ENCODE peak calls at places on chromosomes 3 and 15, in four cellular contexts. One of them, this sample, is unnamed.

GRCh38 chr3:160698806-160699205 is 21.8 kb downstream of the ARL14 start:
- DNase-seq in GM12878: no peak
- DNase-seq in K562: no peak
- DNase-seq in HepG2: no peak
- DNase-seq in this sample: no peak

GRCh38 chr3:183487046-183487445 is 58.6 kb upstream of the MCF2L2 start:
- DNase-seq in GM12878: no peak
- DNase-seq in K562: no peak
- DNase-seq in HepG2: no peak
- DNase-seq in this sample: no peak

GRCh38 chr3:106438916-106439315 is 570.1 kb upstream of the CBLB start:
- DNase-seq in GM12878: no peak
- DNase-seq in K562: no peak
- DNase-seq in HepG2: no peak
- DNase-seq in this sample: no peak

GRCh38 chr15:40847225-40847961 is 3.5 kb downstream of the SPINT1 start:
- DNase-seq in GM12878: peak
- DNase-seq in K562: peak
- DNase-seq in HepG2: peak
- DNase-seq in this sample: peak

GRCh38 chr3:17154941-17155340 is 270.2 kb downstream of the PLCL2 start:
- DNase-seq in GM12878: no peak
- DNase-seq in K562: no peak
- DNase-seq in HepG2: no peak
- DNase-seq in this sample: no peak

GRCh38 chr3:163671201-163671600 is 1407.1 kb downstream of the SI start:
- DNase-seq in GM12878: no peak
- DNase-seq in K562: no peak
- DNase-seq in HepG2: no peak
- DNase-seq in this sample: peak

GRCh38 chr15:74653426-74654082 is 37.9 kb downstream of the CLK3 start:
- DNase-seq in GM12878: no peak
- DNase-seq in K562: no peak
- DNase-seq in HepG2: no peak
- DNase-seq in this sample: no peak

GRCh38 chr3:31610700-31611275 is 78.1 kb downstream of the STT3B start:
- DNase-seq in GM12878: no peak
- DNase-seq in K562: peak
- DNase-seq in HepG2: peak
- DNase-seq in this sample: peak

GRCh38 chr15:77507911-77508310 is 87.2 kb downstream of the HMG20A start:
- DNase-seq in GM12878: no peak
- DNase-seq in K562: no peak
- DNase-seq in HepG2: peak
- DNase-seq in this sample: no peak

GRCh38 chr15:81161851-81162250 is 27.8 kb downstream of the CFAP161 start:
- DNase-seq in GM12878: no peak
- DNase-seq in K562: no peak
- DNase-seq in HepG2: no peak
- DNase-seq in this sample: no peak

GRCh38 chr3:171088984-171089754 is 62.6 kb upstream of the SLC2A2 start:
- DNase-seq in GM12878: no peak
- DNase-seq in K562: no peak
- DNase-seq in HepG2: peak
- DNase-seq in this sample: no peak

GRCh38 chr3:18007980-18008379 is 265.5 kb upstream of the TBC1D5 start:
- DNase-seq in GM12878: no peak
- DNase-seq in K562: no peak
- DNase-seq in HepG2: no peak
- DNase-seq in this sample: no peak

GRCh38 chr15:73930790-73931281 is 4.6 kb downstream of the LOXL1 start:
- DNase-seq in GM12878: no peak
- DNase-seq in K562: no peak
- DNase-seq in HepG2: no peak
- DNase-seq in this sample: no peak

GRCh38 chr15:57534279-57534678 is 57.4 kb upstream of the MYZAP start:
- DNase-seq in GM12878: no peak
- DNase-seq in K562: no peak
- DNase-seq in HepG2: no peak
- DNase-seq in this sample: no peak

GRCh38 chr15:90345859-90346258 is 6.2 kb upstream of the ZNF774 start:
- DNase-seq in GM12878: no peak
- DNase-seq in K562: no peak
- DNase-seq in HepG2: no peak
- DNase-seq in this sample: no peak

GRCh38 chr3:178289544-178290160 is 246.6 kb upstream of the KCNMB2 start:
- DNase-seq in GM12878: no peak
- DNase-seq in K562: no peak
- DNase-seq in HepG2: no peak
- DNase-seq in this sample: no peak

DNA sequence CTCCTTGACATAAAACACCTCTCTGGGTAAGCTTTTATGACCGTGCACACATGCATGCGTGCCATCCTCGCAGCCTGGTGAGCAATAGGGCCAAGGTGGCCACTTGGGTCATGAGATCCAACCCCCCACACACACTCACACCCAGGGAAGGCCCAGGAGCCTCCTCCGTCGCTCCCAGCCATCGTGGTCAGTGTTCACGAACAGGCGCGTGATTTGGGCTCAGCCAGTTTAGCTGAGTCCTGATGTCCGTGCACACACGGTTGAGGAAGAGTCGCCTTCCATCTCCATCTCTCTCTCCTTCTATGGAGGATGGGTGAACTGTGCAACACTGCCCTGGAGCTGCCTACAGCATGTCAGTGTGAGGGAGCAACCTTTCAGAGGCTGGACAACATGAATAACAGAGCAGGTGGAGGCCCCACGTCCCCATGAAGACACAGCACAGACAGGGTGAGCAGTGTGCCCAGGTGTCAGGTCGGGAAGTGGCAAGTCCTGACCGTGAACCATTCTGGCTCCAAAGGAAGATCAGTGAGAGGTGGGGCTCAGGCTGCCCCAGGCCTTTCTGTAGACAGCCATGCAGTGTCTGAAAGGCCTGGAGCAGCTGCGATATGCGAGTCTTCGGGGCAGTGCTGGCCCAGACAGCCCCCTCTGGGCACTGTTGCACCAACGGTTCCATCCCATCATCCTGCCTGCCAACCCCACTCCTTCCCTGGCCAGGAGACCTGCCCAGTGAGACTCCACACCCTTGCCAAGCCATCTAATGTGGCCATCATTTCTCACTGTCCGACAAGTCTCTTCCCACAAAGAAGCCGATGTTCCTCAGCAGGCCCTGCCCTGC is 253.4 kb downstream of the OCA2 start:
- DNase-seq in GM12878: no peak
- DNase-seq in K562: no peak
- DNase-seq in HepG2: no peak
- DNase-seq in this sample: no peak
- TF ChIP-seq HDAC2 in GM12878: no peak
- TF ChIP-seq HDAC2 in K562: no peak
- TF ChIP-seq HDAC2 in HepG2: no peak
- TF ChIP-seq HDAC2 in this sample: no peak

GRCh38 chr3:60578936-60579335 is 672.3 kb downstream of the FHIT start:
- DNase-seq in GM12878: no peak
- DNase-seq in K562: no peak
- DNase-seq in HepG2: no peak
- DNase-seq in this sample: no peak
- TF ChIP-seq BHLHE40 in GM12878: no peak
- TF ChIP-seq BHLHE40 in K562: no peak
- TF ChIP-seq BHLHE40 in HepG2: no peak
- TF ChIP-seq BHLHE40 in this sample: no peak

GRCh38 chr3:95511915-95512314 is 1302.5 kb upstream of the EPHA6 start:
- DNase-seq in GM12878: no peak
- DNase-seq in K562: no peak
- DNase-seq in HepG2: no peak
- DNase-seq in this sample: no peak

DNA sequence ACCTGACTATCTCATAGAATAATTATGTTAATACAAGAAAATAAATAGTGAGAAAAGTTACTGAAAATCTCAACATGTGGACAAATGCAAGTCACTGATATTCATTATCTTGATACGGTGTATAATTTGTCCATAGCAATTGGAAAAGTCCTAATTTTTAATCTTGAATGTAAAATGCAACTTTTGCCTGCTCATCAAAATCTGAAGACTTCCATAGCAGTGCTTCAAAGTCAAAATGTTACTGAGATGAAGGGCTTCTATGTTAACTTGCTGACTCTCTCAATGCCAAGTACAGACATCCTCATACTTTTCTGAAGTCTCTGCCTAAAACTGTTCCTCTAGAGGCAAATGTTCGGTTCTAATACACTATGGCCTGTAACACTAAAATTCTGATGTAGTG is 1300.1 kb upstream of the EPHA6 start:
- DNase-seq in GM12878: no peak
- DNase-seq in K562: no peak
- DNase-seq in HepG2: no peak
- DNase-seq in this sample: no peak
- TF ChIP-seq HDAC2 in GM12878: no peak
- TF ChIP-seq HDAC2 in K562: no peak
- TF ChIP-seq HDAC2 in HepG2: no peak
- TF ChIP-seq HDAC2 in this sample: no peak

GRCh38 chr3:88219138-88219792 is 69.5 kb downstream of the C3orf38 start:
- DNase-seq in GM12878: no peak
- DNase-seq in K562: no peak
- DNase-seq in HepG2: peak
- DNase-seq in this sample: peak
- TF ChIP-seq BHLHE40 in GM12878: no peak
- TF ChIP-seq BHLHE40 in K562: no peak
- TF ChIP-seq BHLHE40 in HepG2: no peak
- TF ChIP-seq BHLHE40 in this sample: no peak

DNA sequence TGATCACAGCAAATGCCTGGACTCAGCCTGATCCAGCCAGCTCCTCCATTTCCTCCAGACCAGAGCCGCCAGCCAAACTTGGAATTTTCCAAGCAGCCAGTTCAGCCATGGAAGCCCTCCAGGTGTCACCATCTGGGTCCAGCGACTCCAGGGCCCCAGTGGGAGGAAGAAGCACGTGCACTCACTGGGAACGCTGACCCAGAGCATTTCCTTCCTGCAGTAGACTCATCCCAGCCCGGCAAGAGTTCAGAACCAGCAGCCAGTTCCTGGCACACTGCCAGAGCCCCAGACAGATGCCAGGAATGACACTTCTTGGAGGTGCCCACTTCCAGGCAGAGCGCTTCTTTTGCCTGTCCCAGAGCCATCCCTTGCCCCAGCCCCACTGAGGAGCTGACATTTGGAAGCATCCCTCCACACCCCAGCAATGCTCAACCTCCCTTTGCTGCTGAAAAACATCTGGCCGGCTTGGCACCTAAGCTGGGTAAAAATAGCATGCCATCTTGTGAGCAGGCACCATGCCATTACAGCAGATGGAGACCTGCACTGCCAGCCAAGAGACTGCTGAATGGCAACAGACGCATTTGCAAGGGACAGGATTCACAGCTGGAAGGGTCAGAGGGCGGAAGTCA is 460.3 kb upstream of the PROK2 start:
- DNase-seq in GM12878: no peak
- DNase-seq in K562: no peak
- DNase-seq in HepG2: no peak
- DNase-seq in this sample: no peak
- TF ChIP-seq HDAC2 in GM12878: no peak
- TF ChIP-seq HDAC2 in K562: no peak
- TF ChIP-seq HDAC2 in HepG2: no peak
- TF ChIP-seq HDAC2 in this sample: no peak

This sample was measured in A549.